ENCODE peak calls at places on chromosomes 3 and 15, in nine cellular contexts. O is stimulated activated CD4-positive, alpha-beta T cell treated with anti-CD3 and anti-CD28 coated beads, Interleukin-4, amount 100 ng/mL, for 24 hours; G is activated CD8-positive, alpha-beta memory T cell treated with anti-CD3 and anti-CD28 coated beads, Interleukin-2, amount 50 U/mL, for 48 hours; B is kidney epithelial cell; A is Daoy; Q is A549; U is iPS-NIHi11; R is activated naive CD4-positive, alpha-beta T cell; K is ovary. D is an unnamed sample.

GRCh38 chr3:12829404-12829803 is 12.0 kb downstream of the RPL32 start:
- DNase-seq in O (no peak), G (no peak), B (no peak), A (no peak), Q (no peak), U (no peak), R (no peak), K (no peak), D (no peak)

GRCh38 chr3:74631341-74631740 is 16.9 kb upstream of the CNTN3 start:
- DNase-seq in O (no peak), G (no peak), B (no peak), A (no peak), Q (no peak), U (no peak), R (no peak), K (no peak), D (no peak)

GRCh38 chr3:40310690-40311089 is 1.2 kb downstream of the EIF1B start:
- DNase-seq in O (no peak), G (no peak), B (no peak), A (no peak), Q (no peak), U (no peak), R (no peak), K (no peak), D (no peak)

GRCh38 chr3:70519913-70520659 is 207.6 kb upstream of the MDFIC2 start:
- DNase-seq in O (no peak), G (no peak), B (no peak), A (peak; percentile 3), Q (no peak), U (no peak), R (no peak), K (no peak), D (no peak)

GRCh38 chr3:13041113-13041776 is 32.0 kb downstream of the IQSEC1 start:
- DNase-seq in O (no peak), G (no peak), B (no peak), A (no peak), Q (no peak), U (no peak), R (no peak), K (no peak), D (no peak)

GRCh38 chr3:47863391-47864128 is 60.6 kb downstream of the DHX30 start:
- DNase-seq in O (no peak), G (no peak), B (no peak), A (no peak), Q (no peak), U (no peak), R (no peak), K (no peak), D (no peak)

GRCh38 chr3:70387889-70388288 is 75.5 kb upstream of the MDFIC2 start:
- DNase-seq in O (no peak), G (no peak), B (no peak), A (no peak), Q (no peak), U (no peak), R (no peak), K (no peak), D (no peak)

GRCh38 chr15:77012868-77013267 is 17.9 kb downstream of the PSTPIP1 start:
- DNase-seq in O (peak; percentile 20), G (no peak), B (no peak), A (no peak), Q (no peak), U (no peak), R (peak; percentile 22), K (no peak), D (no peak)

GRCh38 chr15:101463265-101463664 is 26.2 kb downstream of the PCSK6 start:
- DNase-seq in O (no peak), G (no peak), B (no peak), A (no peak), Q (no peak), U (no peak), R (no peak), K (no peak), D (no peak)

GRCh38 chr3:98556164-98557130 is 24.7 kb downstream of the GPR15 start:
- DNase-seq in O (peak; percentile 85), G (peak; percentile 73), B (no peak), A (peak; percentile 92), Q (no peak), U (no peak), R (no peak), K (no peak), D (peak; percentile 30)

GRCh38 chr3:177934001-177934891 is 602.0 kb upstream of the KCNMB2 start:
- DNase-seq in O (no peak), G (no peak), B (peak; percentile 42), A (peak; percentile 70), Q (peak; percentile 57), U (no peak), R (no peak), K (no peak), D (no peak)

D was measured in stimulated activated CD8-positive, alpha-beta memory T cell treated with anti-CD3 and anti-CD28 coated beads, Interleukin-15, amount 100 ng/mL, for 4 hours.